ENCODE peak calls at places on chromosomes 4 and X, in six cellular contexts. J is GM12878, L is A549, U is IMR-90, N is HEK293T, W is HepG2. P is an unnamed sample.

GRCh38 chrX:124406294-124407013 is 60.1 kb downstream of the SH2D1A start:
- DNase-seq in J (no peak), L (peak), U (peak), N (peak), W (peak), P (peak)

GRCh38 chr4:122150896-122151295 is 1.2 kb upstream of the BLTP1 start:
- DNase-seq in J (no peak), L (no peak), U (no peak), N (no peak), W (no peak), P (no peak)

GRCh38 chr4:161404346-161405110 is 759.3 kb downstream of the FSTL5 start:
- DNase-seq in J (no peak), L (no peak), U (no peak), N (no peak), W (no peak), P (no peak)

GRCh38 chr4:121138014-121138413 is 26.1 kb downstream of the TNIP3 start:
- DNase-seq in J (no peak), L (no peak), U (no peak), N (no peak), W (no peak), P (no peak)

GRCh38 chr4:38511702-38512101 is 152.3 kb upstream of the KLF3 start:
- DNase-seq in J (no peak), L (no peak), U (no peak), N (no peak), W (no peak), P (no peak)

GRCh38 chrX:22124098-22124497 is 92.0 kb downstream of the PHEX start:
- DNase-seq in J (no peak), L (no peak), U (no peak), N (no peak), W (no peak), P (no peak)

GRCh38 chr4:41963105-41963504 is 18.5 kb upstream of the DCAF4L1 start:
- DNase-seq in J (no peak), L (no peak), U (peak), N (no peak), W (peak), P (peak)

GRCh38 chrX:30971761-30972603 is 82.9 kb upstream of the TAB3 start:
- DNase-seq in J (no peak), L (peak), U (peak), N (peak), W (peak), P (peak)

GRCh38 chr4:67873116-67873515 is 10.7 kb downstream of the TMPRSS11D start:
- DNase-seq in J (no peak), L (no peak), U (no peak), N (no peak), W (no peak), P (no peak)

GRCh38 chr4:142021181-142021580 is 384.8 kb downstream of the IL15 start:
- DNase-seq in J (no peak), L (no peak), U (no peak), N (no peak), W (no peak), P (no peak)

GRCh38 chr4:83929550-83929949 is 393.6 kb downstream of the GPAT3 start:
- DNase-seq in J (no peak), L (no peak), U (no peak), N (no peak), W (no peak), P (no peak)

GRCh38 chr4:48343531-48343930 is 2.2 kb downstream of the SLAIN2 start:
- DNase-seq in J (no peak), L (no peak), U (peak), N (no peak), W (no peak), P (peak)

GRCh38 chrX:150503898-150504219 is 64.6 kb upstream of the MTM1 start:
- DNase-seq in J (no peak), L (no peak), U (no peak), N (no peak), W (no peak), P (no peak)

GRCh38 chr4:140052050-140052449 is 101.9 kb downstream of the MAML3 start:
- DNase-seq in J (no peak), L (peak), U (peak), N (peak), W (peak), P (peak)

GRCh38 chr4:3792813-3793212 is 26.6 kb downstream of the ADRA2C start:
- DNase-seq in J (no peak), L (peak), U (no peak), N (peak), W (no peak), P (peak)

GRCh38 chr4:38060829-38061431 is 100.7 kb downstream of the PTTG2 start:
- DNase-seq in J (no peak), L (no peak), U (peak), N (no peak), W (no peak), P (no peak)

GRCh38 chr4:83618431-83618830 is 82.5 kb downstream of the GPAT3 start:
- DNase-seq in J (no peak), L (peak), U (peak), N (no peak), W (peak), P (peak)

GRCh38 chr4:124631760-124632159 is 80.8 kb downstream of the ANKRD50 start:
- DNase-seq in J (no peak), L (peak), U (peak), N (peak), W (no peak), P (peak)

GRCh38 chrX:53732797-53733196 is 46.3 kb upstream of the HUWE1 start:
- DNase-seq in J (no peak), L (no peak), U (no peak), N (no peak), W (no peak), P (no peak)

GRCh38 chr4:121675715-121676114 is 21.1 kb downstream of the ANXA5 start:
- DNase-seq in J (no peak), L (no peak), U (peak), N (no peak), W (peak), P (no peak)

GRCh38 chrX:9747644-9748043 is 18.0 kb downstream of the GPR143 start:
- DNase-seq in J (no peak), L (no peak), U (no peak), N (no peak), W (no peak), P (no peak)

GRCh38 chrX:9749141-9749540 is 16.5 kb downstream of the GPR143 start:
- DNase-seq in J (no peak), L (no peak), U (no peak), N (no peak), W (no peak), P (no peak)

GRCh38 chrX:9746148-9746880 is 19.3 kb downstream of the GPR143 start:
- DNase-seq in J (no peak), L (no peak), U (peak), N (no peak), W (no peak), P (no peak)

GRCh38 chrX:9745417-9746115 is 20.1 kb downstream of the GPR143 start:
- DNase-seq in J (no peak), L (no peak), U (peak), N (no peak), W (no peak), P (peak)
- TF ChIP-seq BHLHE40 in J (no peak), L (no peak), U (no peak), N (no peak), W (no peak), P (no peak)

GRCh38 chr4:155658665-155659064 is 8.0 kb upstream of the GUCY1A1 start:
- DNase-seq in J (no peak), L (no peak), U (no peak), N (no peak), W (no peak), P (no peak)
- TF ChIP-seq BHLHE40 in J (peak), L (no peak), U (no peak), N (no peak), W (no peak), P (no peak)

GRCh38 chr4:910366-911091 is 21.6 kb downstream of the GAK start:
- DNase-seq in J (no peak), L (no peak), U (no peak), N (no peak), W (no peak), P (no peak)
- TF ChIP-seq BHLHE40 in J (no peak), L (no peak), U (no peak), N (no peak), W (no peak), P (no peak)

GRCh38 chr4:8279321-8280157 is 10.0 kb downstream of the HTRA3 start:
- DNase-seq in J (no peak), L (no peak), U (no peak), N (no peak), W (no peak), P (no peak)
- TF ChIP-seq BHLHE40 in J (no peak), L (no peak), U (no peak), N (no peak), W (no peak), P (no peak)

DNA sequence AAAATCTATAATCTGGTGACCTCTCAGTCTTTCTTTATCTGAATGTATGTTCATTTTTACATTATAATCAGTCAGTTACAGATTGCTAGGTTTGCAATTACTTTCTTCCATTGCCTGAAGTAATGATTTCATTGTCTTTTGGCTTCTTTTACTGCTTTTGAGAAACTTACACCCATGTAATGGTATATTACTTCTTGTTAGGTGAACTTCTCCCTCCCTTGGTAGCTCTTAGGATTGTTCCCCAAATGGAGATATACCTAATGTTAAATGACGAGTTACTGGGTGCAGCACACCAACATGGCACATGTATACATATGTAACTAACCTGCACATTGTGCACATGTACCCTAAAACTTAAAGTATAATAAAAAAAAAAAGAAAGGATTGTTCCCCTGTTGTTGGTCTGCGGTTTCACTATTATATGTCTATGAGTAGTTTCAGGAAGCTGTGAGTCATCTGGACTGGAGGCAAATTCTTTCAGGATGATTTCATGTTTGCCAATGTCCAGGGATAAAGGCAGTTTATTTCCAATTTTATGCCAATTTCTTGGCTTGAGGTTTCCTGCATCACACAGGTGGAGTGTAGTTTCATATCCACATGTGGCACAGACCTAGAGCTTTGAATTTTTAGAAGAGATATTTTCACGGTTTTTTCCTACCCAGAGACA is 21.8 kb downstream of the SPANXC start:
- DNase-seq in J (no peak), L (peak), U (peak), N (no peak), W (no peak), P (no peak)
- TF ChIP-seq BHLHE40 in J (no peak), L (no peak), U (no peak), N (no peak), W (no peak), P (no peak)

DNA sequence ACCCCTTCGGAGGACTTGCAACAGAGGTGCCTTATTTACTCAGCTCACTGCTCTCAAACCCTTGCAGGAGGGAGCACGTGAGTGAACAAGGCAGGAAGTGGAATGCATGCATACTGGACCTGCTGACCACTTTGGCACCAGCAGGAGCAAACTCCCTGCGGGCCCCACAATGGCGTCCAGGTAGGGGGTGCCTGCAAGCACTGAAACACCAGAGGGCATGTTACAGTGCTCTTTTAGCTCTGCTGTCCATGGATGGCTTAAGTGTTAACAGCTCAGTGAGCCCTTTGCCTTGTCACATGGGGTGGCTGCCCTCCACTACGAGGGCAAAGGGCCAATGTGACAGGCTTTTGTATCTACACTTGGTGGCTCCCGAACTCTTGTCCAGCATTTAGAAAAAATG is 199.5 kb upstream of the UGT8 start:
- DNase-seq in J (no peak), L (no peak), U (no peak), N (no peak), W (no peak), P (no peak)
- TF ChIP-seq BHLHE40 in J (no peak), L (no peak), U (no peak), N (no peak), W (peak), P (no peak)

GRCh38 chr4:176656108-176656507 is 136.6 kb downstream of the VEGFC start:
- DNase-seq in J (no peak), L (no peak), U (no peak), N (no peak), W (no peak), P (no peak)

GRCh38 chr4:176654565-176655216 is 138.0 kb downstream of the VEGFC start:
- DNase-seq in J (no peak), L (no peak), U (peak), N (no peak), W (no peak), P (no peak)

GRCh38 chr4:176664964-176665363 is 127.8 kb downstream of the VEGFC start:
- DNase-seq in J (no peak), L (no peak), U (no peak), N (no peak), W (no peak), P (no peak)

GRCh38 chr4:176660561-176660960 is 132.2 kb downstream of the VEGFC start:
- DNase-seq in J (no peak), L (peak), U (no peak), N (no peak), W (no peak), P (no peak)
- TF ChIP-seq BHLHE40 in J (no peak), L (no peak), U (no peak), N (no peak), W (no peak), P (no peak)

GRCh38 chrX:17459008-17459407 is 84.0 kb downstream of the NHS start:
- DNase-seq in J (no peak), L (no peak), U (peak), N (no peak), W (no peak), P (no peak)
- TF ChIP-seq BHLHE40 in J (no peak), L (no peak), U (no peak), N (no peak), W (no peak), P (no peak)

DNA sequence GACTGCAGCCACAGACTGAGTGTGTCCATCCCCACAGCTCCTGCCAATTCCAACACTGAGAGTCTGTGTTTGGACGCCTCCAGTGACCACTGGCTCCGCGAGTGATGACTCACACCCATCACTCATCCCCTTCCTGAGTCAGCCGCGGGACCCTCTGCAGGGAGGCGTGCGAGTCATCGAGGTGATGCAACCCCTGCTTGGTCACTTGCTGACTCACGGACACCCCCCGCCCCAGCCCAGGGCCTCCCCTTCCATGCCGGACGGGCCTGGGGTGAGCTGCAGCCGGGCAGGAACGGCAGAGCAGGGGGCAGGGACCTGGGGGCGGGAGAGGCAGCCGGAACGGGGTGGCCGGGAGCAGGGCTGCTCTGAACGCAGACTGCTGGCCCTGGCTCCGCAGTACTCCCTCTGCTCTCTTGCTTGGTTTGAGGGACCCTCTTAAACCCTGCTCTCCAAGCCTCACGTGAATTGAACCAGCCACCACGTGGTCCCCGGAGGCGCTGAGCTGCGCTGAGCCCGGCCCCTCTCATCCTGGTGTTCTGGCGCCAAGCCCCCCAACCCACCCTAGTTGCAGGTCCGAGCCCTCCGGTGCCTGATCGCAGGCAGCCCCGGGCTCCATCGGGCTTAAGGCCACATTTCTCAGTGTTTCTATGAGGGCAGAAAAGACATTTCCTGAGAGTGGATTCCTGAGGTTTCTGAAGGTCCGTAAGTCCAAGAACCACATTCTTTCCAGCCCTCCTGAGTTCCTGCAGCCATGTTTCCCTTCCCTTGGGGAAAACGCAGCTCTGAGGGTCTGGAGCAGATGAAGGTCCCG is 32.4 kb downstream of the FGFRL1 start:
- DNase-seq in J (no peak), L (peak), U (peak), N (no peak), W (peak), P (peak)
- TF ChIP-seq BHLHE40 in J (no peak), L (peak), U (peak), N (no peak), W (peak), P (peak)

GRCh38 chr4:73726000-73726399 is 14.4 kb upstream of the CXCL8 start:
- DNase-seq in J (no peak), L (peak), U (peak), N (no peak), W (no peak), P (no peak)
- TF ChIP-seq BHLHE40 in J (no peak), L (no peak), U (no peak), N (no peak), W (no peak), P (no peak)